ENCODE peak calls at places on chromosome 16, in five cellular contexts. One of them, this sample, is unnamed.

GRCh38 chr16:77212736-77213541 is 13.7 kb downstream of the SYCE1L start:
- DNase-seq in heart left ventricle: peak; percentile 77
- DNase-seq in pancreas: peak; percentile 40
- DNase-seq in transverse colon: peak; percentile 75
- DNase-seq in hepatocyte: peak; percentile 84
- DNase-seq in this sample: peak; percentile 62

GRCh38 chr16:55433535-55433934 is 45.5 kb upstream of the MMP2 start:
- DNase-seq in transverse colon: no peak
- DNase-seq in heart left ventricle: no peak
- DNase-seq in pancreas: no peak
- DNase-seq in hepatocyte: no peak
- DNase-seq in this sample: no peak

GRCh38 chr16:23160574-23160973 is 11.3 kb upstream of the USP31 start:
- DNase-seq in transverse colon: no peak
- DNase-seq in pancreas: no peak
- DNase-seq in heart left ventricle: no peak
- DNase-seq in hepatocyte: no peak
- DNase-seq in this sample: no peak

GRCh38 chr16:72536673-72537435 is 364.9 kb upstream of the PMFBP1 start:
- DNase-seq in hepatocyte: no peak
- DNase-seq in transverse colon: no peak
- DNase-seq in pancreas: no peak
- DNase-seq in heart left ventricle: no peak
- DNase-seq in this sample: no peak

GRCh38 chr16:24337013-24337412 is 80.9 kb downstream of the CACNG3 start:
- DNase-seq in pancreas: no peak
- DNase-seq in transverse colon: no peak
- DNase-seq in heart left ventricle: no peak
- DNase-seq in hepatocyte: no peak
- DNase-seq in this sample: no peak

GRCh38 chr16:15966420-15967222 is 17.2 kb downstream of the ABCC1 start:
- DNase-seq in hepatocyte: no peak
- DNase-seq in heart left ventricle: no peak
- DNase-seq in pancreas: no peak
- DNase-seq in transverse colon: no peak
- DNase-seq in this sample: no peak

GRCh38 chr16:57268804-57269800 is 15.4 kb downstream of the PLLP start:
- DNase-seq in hepatocyte: peak; percentile 90
- DNase-seq in transverse colon: peak; percentile 88
- DNase-seq in pancreas: peak; percentile 63
- DNase-seq in heart left ventricle: peak; percentile 76
- DNase-seq in this sample: peak; percentile 95

GRCh38 chr16:21990381-21990944 is 10.5 kb downstream of the PDZD9 start:
- DNase-seq in hepatocyte: no peak
- DNase-seq in heart left ventricle: no peak
- DNase-seq in transverse colon: no peak
- DNase-seq in pancreas: no peak
- DNase-seq in this sample: no peak

GRCh38 chr16:88628512-88628974 is 9.8 kb upstream of the IL17C start:
- DNase-seq in pancreas: no peak
- DNase-seq in heart left ventricle: peak; percentile 79
- DNase-seq in transverse colon: no peak
- DNase-seq in hepatocyte: no peak
- DNase-seq in this sample: no peak

GRCh38 chr16:7405166-7405565 is 72.5 kb downstream of the RBFOX1 start:
- DNase-seq in pancreas: peak; percentile 38
- DNase-seq in transverse colon: no peak
- DNase-seq in hepatocyte: peak; percentile 84
- DNase-seq in heart left ventricle: peak; percentile 66
- DNase-seq in this sample: peak; percentile 27

GRCh38 chr16:50178397-50179018 is 25.4 kb downstream of the TENT4B start:
- DNase-seq in hepatocyte: no peak
- DNase-seq in pancreas: no peak
- DNase-seq in heart left ventricle: no peak
- DNase-seq in transverse colon: no peak
- DNase-seq in this sample: no peak

GRCh38 chr16:18024566-18024965 is 312.0 kb downstream of the NPIPA8 start:
- DNase-seq in transverse colon: no peak
- DNase-seq in hepatocyte: no peak
- DNase-seq in heart left ventricle: no peak
- DNase-seq in pancreas: no peak
- DNase-seq in this sample: no peak

GRCh38 chr16:86664518-86665318 is 86.4 kb downstream of the FOXL1 start:
- DNase-seq in heart left ventricle: no peak
- DNase-seq in hepatocyte: peak; percentile 80
- DNase-seq in pancreas: no peak
- DNase-seq in transverse colon: peak; percentile 67
- DNase-seq in this sample: peak; percentile 49

GRCh38 chr16:25692307-25692706 is 548 bp downstream of the HS3ST4 start:
- DNase-seq in heart left ventricle: no peak
- DNase-seq in hepatocyte: peak; percentile 57
- DNase-seq in transverse colon: no peak
- DNase-seq in pancreas: no peak
- DNase-seq in this sample: peak; percentile 25

GRCh38 chr16:20042848-20043247 is 30.8 kb downstream of the GPR139 start:
- DNase-seq in heart left ventricle: no peak
- DNase-seq in transverse colon: no peak
- DNase-seq in hepatocyte: no peak
- DNase-seq in pancreas: no peak
- DNase-seq in this sample: no peak

GRCh38 chr16:67750466-67750865 is 31.4 kb upstream of the GFOD2 start:
- DNase-seq in hepatocyte: no peak
- DNase-seq in heart left ventricle: no peak
- DNase-seq in pancreas: no peak
- DNase-seq in transverse colon: peak; percentile 13
- DNase-seq in this sample: no peak
- TF ChIP-seq CTCF in hepatocyte: no peak
- TF ChIP-seq CTCF in heart left ventricle: no peak
- TF ChIP-seq CTCF in pancreas: no peak
- TF ChIP-seq CTCF in transverse colon: no peak
- TF ChIP-seq CTCF in this sample: no peak

DNA sequence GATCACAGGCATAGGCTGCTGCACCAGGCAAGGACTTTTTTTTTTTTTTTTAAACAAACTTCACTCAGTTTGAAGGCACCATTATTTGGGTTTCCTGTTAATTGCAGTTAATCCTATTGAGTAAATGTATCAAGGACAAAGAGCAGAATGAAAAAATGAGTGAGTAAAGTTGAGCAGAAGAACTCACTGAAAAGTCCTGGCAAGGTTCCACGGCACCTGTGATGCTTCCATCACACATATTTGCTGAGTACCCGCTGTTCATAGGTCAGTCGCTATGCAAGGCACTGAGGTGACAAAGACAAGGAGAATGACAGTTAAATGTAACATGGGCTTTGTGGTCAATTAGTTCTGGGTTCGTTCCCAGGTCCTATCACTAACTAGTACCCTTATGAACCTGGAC is 670.0 kb downstream of the MAF start:
- DNase-seq in pancreas: no peak
- DNase-seq in hepatocyte: peak; percentile 27
- DNase-seq in heart left ventricle: no peak
- DNase-seq in transverse colon: no peak
- DNase-seq in this sample: no peak
- H3K9me3 ChIP-seq in pancreas: no peaks in the 10 kb centered on the region
- H3K9me3 ChIP-seq in hepatocyte: no peaks in the 10 kb centered on the region
- H3K9me3 ChIP-seq in heart left ventricle: no peaks in the 10 kb centered on the region
- H3K9me3 ChIP-seq in transverse colon: no peaks in the 10 kb centered on the region
- H3K9me3 ChIP-seq in this sample: no peaks in the 10 kb centered on the region

GRCh38 chr16:80167657-80168056 is 373.1 kb upstream of the DYNLRB2 start:
- DNase-seq in transverse colon: no peak
- DNase-seq in pancreas: no peak
- DNase-seq in hepatocyte: no peak
- DNase-seq in heart left ventricle: no peak
- DNase-seq in this sample: no peak
- H3K27ac ChIP-seq in transverse colon: no peak overlapping the region
- H3K27ac ChIP-seq in pancreas: no peak overlapping the region
- H3K27ac ChIP-seq in hepatocyte: no peak overlapping the region
- H3K27ac ChIP-seq in heart left ventricle: no peak overlapping the region
- H3K27ac ChIP-seq in this sample: no peak overlapping the region

GRCh38 chr16:58638148-58639036 is 8.8 kb upstream of the CNOT1 start:
- DNase-seq in hepatocyte: peak; percentile 82
- DNase-seq in pancreas: peak; percentile 8
- DNase-seq in heart left ventricle: no peak
- DNase-seq in transverse colon: peak; percentile 35
- DNase-seq in this sample: peak; percentile 45
- TF ChIP-seq CTCF in hepatocyte: peak; percentile 57
- TF ChIP-seq CTCF in pancreas: no peak
- TF ChIP-seq CTCF in heart left ventricle: peak; percentile 26
- TF ChIP-seq CTCF in transverse colon: no peak
- TF ChIP-seq CTCF in this sample: no peak

GRCh38 chr16:3220839-3221238 is 14.1 kb downstream of the ZNF200 start:
- DNase-seq in heart left ventricle: no peak
- DNase-seq in hepatocyte: no peak
- DNase-seq in transverse colon: no peak
- DNase-seq in pancreas: no peak
- DNase-seq in this sample: no peak

DNA sequence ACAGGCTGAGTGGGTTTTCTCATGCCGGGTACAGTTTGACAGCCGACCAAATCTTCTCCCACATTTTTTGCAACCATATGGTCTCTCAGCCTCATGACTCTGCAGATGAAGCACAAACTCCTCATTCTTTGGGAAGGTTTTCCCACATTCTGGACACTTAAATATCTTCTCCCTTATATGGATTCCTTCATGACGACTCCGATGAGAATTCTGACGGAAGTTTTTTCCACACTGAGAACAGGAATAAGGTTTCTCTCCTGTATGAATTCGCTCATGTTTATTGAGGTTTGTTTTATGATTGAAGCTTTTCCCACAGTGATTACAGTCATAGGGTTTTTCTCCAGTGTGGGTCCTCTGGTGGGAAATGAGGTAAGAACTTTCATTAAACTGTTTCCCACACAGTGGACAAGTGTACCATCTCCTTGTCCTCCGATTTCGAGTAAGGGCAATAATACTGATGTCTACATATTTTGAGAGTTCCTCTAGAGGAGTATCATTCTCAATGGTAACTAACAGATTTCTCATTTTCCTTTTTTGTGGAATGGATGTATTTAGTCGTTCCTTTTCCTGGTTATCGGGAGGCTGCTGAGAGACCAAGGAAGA is 10.9 kb downstream of the ZNF200 start:
- DNase-seq in transverse colon: no peak
- DNase-seq in hepatocyte: no peak
- DNase-seq in heart left ventricle: no peak
- DNase-seq in pancreas: no peak
- DNase-seq in this sample: no peak
- H3K9me3 ChIP-seq in transverse colon: peaks cover 84% of the 10 kb centered on the region
- H3K9me3 ChIP-seq in hepatocyte: peaks cover 60% of the 10 kb centered on the region
- H3K9me3 ChIP-seq in heart left ventricle: peaks cover 88% of the 10 kb centered on the region
- H3K9me3 ChIP-seq in pancreas: no peaks in the 10 kb centered on the region
- H3K9me3 ChIP-seq in this sample: peaks cover 99% of the 10 kb centered on the region

DNA sequence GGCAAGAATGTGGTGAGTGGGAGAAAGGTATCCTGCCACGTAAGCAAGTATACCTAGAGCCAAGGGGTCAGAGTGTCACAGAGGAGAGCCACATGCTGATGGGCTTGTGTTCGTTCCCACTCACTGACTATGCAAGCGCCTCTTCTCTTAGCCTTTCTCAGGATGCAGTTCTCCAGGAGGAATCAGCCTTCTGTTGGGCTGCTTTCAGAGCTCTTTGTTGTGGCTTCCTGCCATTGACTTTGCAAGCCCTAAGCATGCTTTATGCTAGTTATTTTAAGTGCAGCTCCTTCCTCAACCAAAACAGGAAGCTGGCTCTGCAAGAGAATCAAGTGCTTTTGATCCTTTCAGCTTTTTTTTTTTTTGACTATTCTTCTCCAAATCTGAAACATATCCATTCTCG is 66.6 kb downstream of the SIAH1 start:
- DNase-seq in hepatocyte: no peak
- DNase-seq in transverse colon: peak; percentile 10
- DNase-seq in heart left ventricle: no peak
- DNase-seq in pancreas: no peak
- DNase-seq in this sample: no peak
- H3K27ac ChIP-seq in hepatocyte: no peak overlapping the region
- H3K27ac ChIP-seq in transverse colon: no peak overlapping the region
- H3K27ac ChIP-seq in heart left ventricle: peak overlapping the region; percentile 67
- H3K27ac ChIP-seq in pancreas: no peak overlapping the region
- H3K27ac ChIP-seq in this sample: peak overlapping the region; percentile 18

GRCh38 chr16:4298761-4299522 is 16.9 kb upstream of the GLIS2 start:
- DNase-seq in hepatocyte: peak; percentile 94
- DNase-seq in heart left ventricle: peak; percentile 85
- DNase-seq in pancreas: peak; percentile 33
- DNase-seq in transverse colon: peak; percentile 88
- DNase-seq in this sample: peak; percentile 83

GRCh38 chr16:4293822-4294457 is 21.1 kb upstream of the TFAP4 start:
- DNase-seq in pancreas: peak; percentile 38
- DNase-seq in hepatocyte: peak; percentile 87
- DNase-seq in transverse colon: no peak
- DNase-seq in heart left ventricle: peak; percentile 68
- DNase-seq in this sample: peak; percentile 58

GRCh38 chr16:4301177-4301576 is 14.7 kb upstream of the GLIS2 start:
- DNase-seq in hepatocyte: no peak
- DNase-seq in heart left ventricle: no peak
- DNase-seq in pancreas: no peak
- DNase-seq in transverse colon: no peak
- DNase-seq in this sample: no peak

GRCh38 chr16:4293181-4293716 is 20.4 kb upstream of the TFAP4 start:
- DNase-seq in transverse colon: no peak
- DNase-seq in heart left ventricle: no peak
- DNase-seq in hepatocyte: no peak
- DNase-seq in pancreas: no peak
- DNase-seq in this sample: no peak

DNA sequence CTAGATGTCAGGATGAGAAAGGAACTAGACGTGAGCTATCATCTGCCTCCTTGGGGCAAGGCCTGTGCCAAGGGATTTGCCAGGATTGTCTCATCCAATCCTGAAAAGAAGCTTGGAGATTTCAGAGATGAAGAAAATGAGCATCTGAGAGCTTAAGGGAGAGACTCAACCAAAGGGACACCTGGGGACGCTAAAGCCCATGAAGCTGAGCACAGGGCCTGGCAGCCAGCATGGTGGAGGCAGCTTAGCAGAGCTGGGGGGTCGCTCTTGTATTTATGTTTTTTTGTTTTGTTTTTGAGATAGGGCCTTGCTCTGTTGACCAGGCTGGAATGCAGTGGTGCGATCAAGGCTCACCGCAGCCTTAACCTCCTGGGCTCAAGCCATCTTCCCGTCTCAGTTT is 18.4 kb upstream of the GLIS2 start:
- DNase-seq in pancreas: no peak
- DNase-seq in hepatocyte: no peak
- DNase-seq in heart left ventricle: no peak
- DNase-seq in transverse colon: no peak
- DNase-seq in this sample: no peak
- TF ChIP-seq CTCF in pancreas: no peak
- TF ChIP-seq CTCF in hepatocyte: no peak
- TF ChIP-seq CTCF in heart left ventricle: no peak
- TF ChIP-seq CTCF in transverse colon: no peak
- TF ChIP-seq CTCF in this sample: no peak